ENCODE peak calls at places on chromosomes 7 and 10, in seven cellular contexts. Q is H9, O is Panc1, V is suprapubic skin, W is body of pancreas, A is right lobe of liver, D is ovary. P is an unnamed sample.

GRCh38 chr10:30068482-30069223 is 9.3 kb upstream of the JCAD start:
- DNase-seq in Q (no peak), O (no peak), V (no peak), W (no peak), A (no peak), D (no peak), P (no peak)

GRCh38 chr7:140649566-140650205 is 9.1 kb upstream of the DENND2A start:
- DNase-seq in Q (no peak), O (no peak), V (peak; percentile 26), W (no peak), A (no peak), D (peak; percentile 23), P (peak; percentile 12)

GRCh38 chr7:127317447-127317961 is 64.8 kb upstream of the GRM8 start:
- DNase-seq in Q (no peak), O (no peak), V (no peak), W (no peak), A (no peak), D (no peak), P (no peak)

GRCh38 chr7:22712999-22713398 is 14.0 kb upstream of the IL6 start:
- DNase-seq in Q (no peak), O (no peak), V (no peak), W (no peak), A (no peak), D (no peak), P (no peak)

GRCh38 chr7:7709263-7709662 is 9.1 kb downstream of the RPA3 start:
- DNase-seq in Q (peak; percentile 50), O (no peak), V (no peak), W (no peak), A (no peak), D (no peak), P (no peak)

GRCh38 chr7:105426606-105427146 is 38.0 kb upstream of the SRPK2 start:
- DNase-seq in Q (no peak), O (no peak), V (no peak), W (no peak), A (no peak), D (no peak), P (no peak)

GRCh38 chr10:112246-112645 is 23.0 kb upstream of the ZMYND11 start:
- DNase-seq in Q (no peak), O (no peak), V (no peak), W (no peak), A (no peak), D (no peak), P (no peak)

GRCh38 chr7:151689196-151689971 is 169.7 kb upstream of the RHEB start:
- DNase-seq in Q (no peak), O (no peak), V (peak; percentile 74), W (peak; percentile 32), A (no peak), D (peak; percentile 35), P (no peak)

GRCh38 chr10:123640016-123640535 is 26.1 kb upstream of the GPR26 start:
- DNase-seq in Q (peak; percentile 74), O (no peak), V (no peak), W (no peak), A (no peak), D (no peak), P (no peak)

GRCh38 chr7:16431646-16432424 is 10.5 kb upstream of the CRPPA start:
- DNase-seq in Q (no peak), O (no peak), V (no peak), W (peak; percentile 37), A (no peak), D (no peak), P (no peak)

GRCh38 chr7:157004839-157005455 is 5.5 kb downstream of the MNX1 start:
- DNase-seq in Q (no peak), O (no peak), V (peak; percentile 42), W (no peak), A (no peak), D (no peak), P (peak; percentile 58)

GRCh38 chr7:157775560-157776332 is 438.9 kb downstream of the DNAJB6 start:
- DNase-seq in Q (no peak), O (no peak), V (no peak), W (no peak), A (no peak), D (no peak), P (no peak)

GRCh38 chr10:107899075-107899474 is 734.6 kb upstream of the SORCS1 start:
- DNase-seq in Q (peak; percentile 32), O (no peak), V (no peak), W (no peak), A (no peak), D (no peak), P (no peak)

GRCh38 chr7:142961973-142962913 is at the start of gene KEL:
- DNase-seq in Q (no peak), O (no peak), V (no peak), W (no peak), A (no peak), D (no peak), P (no peak)

GRCh38 chr7:129188892-129189660 is 643 bp downstream of the SMO start:
- DNase-seq in Q (peak; percentile 44), O (no peak), V (no peak), W (peak; percentile 30), A (peak; percentile 47), D (peak; percentile 59), P (no peak)

GRCh38 chr7:44066111-44066460 is 719 bp upstream of the PGAM2 start:
- DNase-seq in Q (peak; percentile 29), O (no peak), V (peak; percentile 55), W (no peak), A (no peak), D (no peak), P (peak; percentile 46)

GRCh38 chr7:117654780-117655179 is 175.0 kb downstream of the CFTR start:
- DNase-seq in Q (no peak), O (no peak), V (no peak), W (no peak), A (no peak), D (no peak), P (no peak)

GRCh38 chr10:103395754-103396066 is 565 bp downstream of the ATP5MK start:
- DNase-seq in Q (no peak), O (no peak), V (no peak), W (no peak), A (no peak), D (no peak), P (no peak)

GRCh38 chr10:3777876-3778707 is 6.9 kb downstream of the KLF6 start:
- DNase-seq in Q (no peak), O (no peak), V (no peak), W (no peak), A (no peak), D (no peak), P (no peak)

GRCh38 chr7:20906791-20907190 is 120.1 kb upstream of the SP8 start:
- DNase-seq in Q (no peak), O (no peak), V (no peak), W (no peak), A (no peak), D (no peak), P (no peak)

GRCh38 chr10:125783957-125784356 is 8.3 kb upstream of the MMP21 start:
- DNase-seq in Q (no peak), O (no peak), V (no peak), W (no peak), A (no peak), D (no peak), P (no peak)

DNA sequence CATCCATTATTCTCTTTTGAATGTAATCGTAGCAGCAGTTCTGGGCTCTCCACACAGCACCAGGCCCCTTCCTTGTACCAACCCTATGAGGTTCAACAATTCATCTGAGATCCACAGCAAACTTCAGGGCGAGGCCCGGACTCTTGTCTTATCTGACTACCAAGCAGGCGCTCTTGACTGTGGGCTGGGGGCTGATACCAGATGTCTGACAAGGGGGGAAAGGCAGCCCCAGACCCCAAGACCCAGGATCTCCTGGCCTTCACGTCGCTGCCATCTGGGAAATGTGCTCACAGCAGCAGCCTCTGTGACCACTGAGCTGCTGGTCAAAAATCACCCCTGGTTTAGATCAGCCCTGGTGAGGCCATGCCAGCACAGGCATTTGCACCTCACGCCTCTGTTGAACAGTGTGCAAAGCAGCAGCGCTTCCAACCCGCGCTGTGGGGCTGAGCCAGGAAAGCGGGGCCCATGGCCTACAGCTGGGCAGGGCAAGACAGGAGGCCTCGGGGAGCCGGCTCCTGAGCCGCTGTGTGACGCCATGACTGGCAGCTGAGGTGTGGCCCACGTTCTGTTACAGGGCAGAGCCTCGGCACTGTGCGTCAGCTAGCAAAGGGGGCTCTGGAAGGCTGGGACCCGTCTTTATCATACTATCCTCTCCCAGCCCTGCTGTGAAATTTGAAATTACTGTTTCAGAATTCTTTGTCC is 143.9 kb downstream of the PAXIP1 start:
- DNase-seq in Q (no peak), O (no peak), V (no peak), W (no peak), A (no peak), D (no peak), P (peak; percentile 60)
- H3K27ac ChIP-seq in Q (no peak overlapping the region), O (no peak overlapping the region), V (no peak overlapping the region), W (no peak overlapping the region), A (no peak overlapping the region), D (no peak overlapping the region), P (no peak overlapping the region)

GRCh38 chr10:93576888-93577287 is 10.4 kb downstream of the FFAR4 start:
- DNase-seq in Q (no peak), O (peak; percentile 27), V (no peak), W (no peak), A (no peak), D (no peak), P (no peak)
- H3K27ac ChIP-seq in Q (no peak overlapping the region), O (peak overlapping the region; percentile 12), V (no peak overlapping the region), W (no peak overlapping the region), A (no peak overlapping the region), D (no peak overlapping the region), P (no peak overlapping the region)

DNA sequence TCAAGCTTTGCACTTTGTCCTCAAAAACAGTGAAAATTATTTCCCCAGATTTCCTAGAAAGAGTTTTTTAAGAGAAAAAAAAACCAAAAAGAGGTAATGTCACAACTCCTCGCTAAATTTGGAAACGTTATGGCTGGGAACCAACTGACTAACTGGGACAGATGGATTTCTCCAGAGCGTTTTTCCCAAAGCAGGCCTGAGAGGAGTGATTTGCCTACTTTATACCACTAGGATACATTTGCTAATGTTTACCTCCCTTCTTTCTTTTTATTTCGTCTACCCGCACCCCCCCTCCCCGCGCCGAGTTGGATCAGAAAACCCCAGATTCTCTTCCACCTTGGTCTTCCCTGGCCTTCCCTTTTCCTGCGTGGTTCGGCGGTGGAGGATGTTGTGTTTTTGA is 7.2 kb downstream of the CPA2 start:
- DNase-seq in Q (no peak), O (no peak), V (no peak), W (no peak), A (no peak), D (peak; percentile 41), P (no peak)
- H3K27ac ChIP-seq in Q (no peak overlapping the region), O (no peak overlapping the region), V (no peak overlapping the region), W (peak overlapping the region; percentile 94), A (no peak overlapping the region), D (no peak overlapping the region), P (no peak overlapping the region)

DNA sequence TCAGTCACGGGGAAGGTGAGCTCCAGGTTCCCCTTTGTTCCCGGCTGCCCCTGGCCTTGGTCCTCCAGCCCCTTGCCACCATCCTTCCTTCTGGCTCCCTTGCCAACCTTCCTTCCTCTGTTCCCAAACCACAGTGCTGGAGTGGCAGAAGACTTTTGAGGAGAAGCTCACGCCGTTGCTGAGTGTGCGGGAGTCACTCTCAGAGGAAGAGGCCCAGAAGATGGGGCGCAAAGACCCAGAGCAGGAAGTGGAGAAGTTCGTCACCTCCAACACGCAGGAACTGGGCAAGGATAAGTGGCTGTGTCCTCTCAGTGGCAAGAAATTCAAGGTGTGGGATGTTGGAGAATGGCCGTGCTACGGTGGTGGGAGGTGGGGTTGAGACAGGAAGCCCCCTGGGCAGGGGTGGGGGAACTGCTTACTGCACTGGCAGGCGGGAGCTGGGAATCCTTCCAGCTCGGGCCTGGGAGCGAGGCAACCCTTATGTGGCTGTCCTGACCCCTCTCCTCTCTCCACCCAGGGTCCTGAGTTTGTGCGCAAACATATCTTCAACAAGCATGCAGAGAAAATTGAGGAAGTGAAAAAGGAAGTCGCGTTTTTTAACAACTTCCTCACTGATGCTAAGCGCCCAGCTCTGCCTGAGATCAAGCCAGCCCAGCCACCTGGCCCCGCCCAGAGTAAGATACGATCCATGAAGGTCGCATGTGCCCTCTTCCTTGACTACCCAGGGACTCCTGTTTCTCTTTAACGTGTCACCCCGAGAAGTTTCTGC is 2.1 kb downstream of the UFSP1 start:
- DNase-seq in Q (no peak), O (no peak), V (no peak), W (no peak), A (no peak), D (peak; percentile 46), P (no peak)
- H3K27ac ChIP-seq in Q (no peak overlapping the region), O (peak overlapping the region; percentile 89), V (no peak overlapping the region), W (peak overlapping the region; percentile 95), A (no peak overlapping the region), D (no peak overlapping the region), P (peak overlapping the region; percentile 60)